ENCODE peak calls at places on chromosomes 6 and 20, in ten cellular contexts. C is SJSA1; H is DMS 273 treated with DMSO at 0.1 percent for 48 hours; V is naive thymus-derived CD4-positive, alpha-beta T cell; K is GM18507; A is occipital lobe; Q is activated CD4-positive, alpha-beta T cell treated with anti-CD3 and anti-CD28 coated beads, Interleukin-2, amount 50 U/mL, for 1 hour; R is head of caudate nucleus; F is GDM1; B is PC-3. O is an unnamed sample.

GRCh38 chr6:83514877-83515466 is 2.6 kb downstream of the PRSS35 start:
- DNase-seq in C (no peak), H (peak; percentile 14), V (peak; percentile 18), K (peak; percentile 11), A (no peak), Q (no peak), R (no peak), F (peak; percentile 29), B (peak; percentile 85), O (peak; percentile 55)

GRCh38 chr20:32909896-32910571 is 51.3 kb downstream of the EFCAB8 start:
- DNase-seq in C (no peak), H (no peak), V (no peak), K (no peak), A (no peak), Q (no peak), R (no peak), F (no peak), B (no peak), O (no peak)

GRCh38 chr6:85126448-85127178 is 323.3 kb upstream of the NT5E start:
- DNase-seq in C (peak; percentile 92), H (no peak), V (no peak), K (no peak), A (no peak), Q (no peak), R (peak; percentile 44), F (peak; percentile 5), B (peak; percentile 67), O (no peak)

GRCh38 chr20:17956099-17956685 is 12.4 kb downstream of the SNX5 start:
- DNase-seq in C (no peak), H (no peak), V (no peak), K (no peak), A (no peak), Q (no peak), R (no peak), F (no peak), B (no peak), O (no peak)

GRCh38 chr20:10453241-10453640 is 18.1 kb downstream of the SLX4IP start:
- DNase-seq in C (no peak), H (no peak), V (no peak), K (no peak), A (no peak), Q (peak; percentile 10), R (no peak), F (peak; percentile 95), B (no peak), O (no peak)

GRCh38 chr6:135301304-135301703 is 120.2 kb downstream of the MYB start:
- DNase-seq in C (no peak), H (no peak), V (no peak), K (no peak), A (no peak), Q (no peak), R (no peak), F (no peak), B (no peak), O (no peak)

GRCh38 chr20:31684153-31685003 is 38.3 kb downstream of the BCL2L1 start:
- DNase-seq in C (no peak), H (no peak), V (no peak), K (no peak), A (no peak), Q (no peak), R (no peak), F (peak; percentile 7), B (peak; percentile 1), O (no peak)

GRCh38 chr20:22546344-22546743 is 38.0 kb downstream of the FOXA2 start:
- DNase-seq in C (no peak), H (no peak), V (no peak), K (no peak), A (no peak), Q (no peak), R (no peak), F (no peak), B (no peak), O (no peak)

GRCh38 chr20:44211177-44212039 is 837 bp upstream of the OSER1 start:
- DNase-seq in C (no peak), H (no peak), V (no peak), K (no peak), A (peak; percentile 9), Q (no peak), R (peak; percentile 42), F (no peak), B (no peak), O (peak; percentile 28)

GRCh38 chr6:2632368-2632767 is 118.4 kb downstream of the MYLK4 start:
- DNase-seq in C (no peak), H (no peak), V (no peak), K (no peak), A (no peak), Q (no peak), R (no peak), F (no peak), B (no peak), O (no peak)

GRCh38 chr6:28586273-28586672 is 60.6 kb downstream of the GPX5 start:
- DNase-seq in C (no peak), H (no peak), V (no peak), K (no peak), A (no peak), Q (no peak), R (no peak), F (no peak), B (peak; percentile 45), O (peak; percentile 14)

GRCh38 chr6:159754959-159755914 is 6.6 kb upstream of the ACAT2 start:
- DNase-seq in C (no peak), H (no peak), V (no peak), K (no peak), A (peak; percentile 27), Q (no peak), R (no peak), F (no peak), B (no peak), O (no peak)

GRCh38 chr6:8436956-8437355 is 1.6 kb upstream of the SLC35B3 start:
- DNase-seq in C (no peak), H (no peak), V (no peak), K (no peak), A (no peak), Q (no peak), R (no peak), F (no peak), B (no peak), O (no peak)

GRCh38 chr20:17725094-17725835 is 25.5 kb downstream of the BANF2 start:
- DNase-seq in C (no peak), H (peak; percentile 59), V (no peak), K (no peak), A (no peak), Q (no peak), R (no peak), F (no peak), B (no peak), O (no peak)

GRCh38 chr20:58482416-58482815 is 32.8 kb downstream of the APCDD1L start:
- DNase-seq in C (no peak), H (no peak), V (no peak), K (no peak), A (no peak), Q (no peak), R (no peak), F (no peak), B (no peak), O (no peak)

GRCh38 chr6:48048460-48049146 is 62.4 kb downstream of the PTCHD4 start:
- DNase-seq in C (no peak), H (no peak), V (no peak), K (no peak), A (no peak), Q (no peak), R (no peak), F (no peak), B (no peak), O (no peak)

GRCh38 chr6:100301731-100302130 is 163.0 kb downstream of the SIM1 start:
- DNase-seq in C (no peak), H (no peak), V (no peak), K (no peak), A (no peak), Q (no peak), R (no peak), F (no peak), B (no peak), O (no peak)

O was measured in PC-9.